ENCODE peak calls at places on chromosome 15, in four cellular contexts. D, K, L and Y are unnamed samples.

GRCh38 chr15:65028338-65028737 is 1.1 kb downstream of the MTFMT start:
- DNase-seq in D (no peak), K (no peak), L (no peak), Y (no peak)

GRCh38 chr15:47184003-47184404 is 533.3 kb upstream of the SEMA6D start:
- DNase-seq in D (no peak), K (no peak), L (no peak), Y (no peak)

GRCh38 chr15:89101302-89102191 is 13.3 kb downstream of the ABHD2 start:
- DNase-seq in D (peak), K (no peak), L (no peak), Y (no peak)

GRCh38 chr15:25623708-25624107 is 184.9 kb upstream of the UBE3A start:
- DNase-seq in D (no peak), K (no peak), L (no peak), Y (no peak)

GRCh38 chr15:43484455-43484854 is 8.5 kb downstream of the TP53BP1 start:
- DNase-seq in D (no peak), K (no peak), L (no peak), Y (no peak)

GRCh38 chr15:93180656-93181055 is 91.6 kb upstream of the RGMA start:
- DNase-seq in D (no peak), K (no peak), L (no peak), Y (no peak)

GRCh38 chr15:91982401-91982800 is 128.9 kb downstream of the SLCO3A1 start:
- DNase-seq in D (no peak), K (no peak), L (no peak), Y (no peak)

GRCh38 chr15:101445562-101446526 is 43.7 kb downstream of the PCSK6 start:
- DNase-seq in D (peak), K (peak), L (no peak), Y (no peak)

GRCh38 chr15:74383695-74384565 is 16.5 kb upstream of the CYP11A1 start:
- DNase-seq in D (no peak), K (peak), L (peak), Y (peak)

GRCh38 chr15:51731549-51732267 is 5.7 kb downstream of the LYSMD2 start:
- DNase-seq in D (no peak), K (peak), L (peak), Y (peak)

GRCh38 chr15:66047321-66048024 is 178.2 kb downstream of the RAB11A start:
- DNase-seq in D (no peak), K (no peak), L (no peak), Y (no peak)

GRCh38 chr15:36371509-36371908 is 207.9 kb upstream of the CDIN1 start:
- DNase-seq in D (no peak), K (no peak), L (no peak), Y (no peak)

GRCh38 chr15:77187751-77188464 is 117.0 kb upstream of the TSPAN3 start:
- DNase-seq in D (no peak), K (no peak), L (peak), Y (no peak)

GRCh38 chr15:85743392-85744045 is 51.2 kb downstream of the KLHL25 start:
- DNase-seq in D (no peak), K (no peak), L (no peak), Y (no peak)

GRCh38 chr15:59232476-59232875 is 25.8 kb downstream of the LDHAL6B start:
- DNase-seq in D (no peak), K (no peak), L (no peak), Y (no peak)

GRCh38 chr15:73317651-73318462 is 50.9 kb downstream of the HCN4 start:
- DNase-seq in D (no peak), K (no peak), L (no peak), Y (no peak)

GRCh38 chr15:96398769-96399168 is 68.3 kb downstream of the NR2F2 start:
- DNase-seq in D (no peak), K (no peak), L (no peak), Y (no peak)

GRCh38 chr15:52241489-52241888 is 50.3 kb upstream of the GNB5 start:
- DNase-seq in D (no peak), K (no peak), L (no peak), Y (no peak)

GRCh38 chr15:100244796-100245495 is 96.8 kb downstream of the ADAMTS17 start:
- DNase-seq in D (no peak), K (no peak), L (no peak), Y (no peak)

GRCh38 chr15:48190932-48191573 is 412 bp upstream of the CTXN2 start:
- DNase-seq in D (peak), K (no peak), L (no peak), Y (peak)

GRCh38 chr15:47794266-47794914 is 77.1 kb downstream of the SEMA6D start:
- DNase-seq in D (no peak), K (no peak), L (no peak), Y (no peak)

GRCh38 chr15:28060005-28060404 is 39.1 kb downstream of the OCA2 start:
- DNase-seq in D (no peak), K (no peak), L (no peak), Y (no peak)

GRCh38 chr15:78960308-78960707 is 15.5 kb upstream of the CTSH start:
- DNase-seq in D (no peak), K (no peak), L (no peak), Y (no peak)

GRCh38 chr15:78739996-78740903 is 71.0 kb downstream of the ADAMTS7 start:
- DNase-seq in D (peak), K (peak), L (no peak), Y (no peak)

GRCh38 chr15:92149469-92149868 is 244.2 kb upstream of the ST8SIA2 start:
- DNase-seq in D (no peak), K (no peak), L (no peak), Y (no peak)

GRCh38 chr15:68364028-68364659 is 67.8 kb downstream of the ITGA11 start:
- DNase-seq in D (no peak), K (no peak), L (no peak), Y (no peak)

GRCh38 chr15:78506971-78507830 is at the start of gene HYKK:
- DNase-seq in D (peak), K (peak), L (peak), Y (peak)

GRCh38 chr15:79332824-79333510 is 22.1 kb downstream of the TMED3 start:
- DNase-seq in D (no peak), K (no peak), L (no peak), Y (no peak)

GRCh38 chr15:39969871-39970270 is 36.0 kb downstream of the EIF2AK4 start:
- DNase-seq in D (no peak), K (no peak), L (no peak), Y (no peak)
- TF ChIP-seq TAF1 in D (no peak), K (no peak), L (no peak), Y (no peak)

DNA sequence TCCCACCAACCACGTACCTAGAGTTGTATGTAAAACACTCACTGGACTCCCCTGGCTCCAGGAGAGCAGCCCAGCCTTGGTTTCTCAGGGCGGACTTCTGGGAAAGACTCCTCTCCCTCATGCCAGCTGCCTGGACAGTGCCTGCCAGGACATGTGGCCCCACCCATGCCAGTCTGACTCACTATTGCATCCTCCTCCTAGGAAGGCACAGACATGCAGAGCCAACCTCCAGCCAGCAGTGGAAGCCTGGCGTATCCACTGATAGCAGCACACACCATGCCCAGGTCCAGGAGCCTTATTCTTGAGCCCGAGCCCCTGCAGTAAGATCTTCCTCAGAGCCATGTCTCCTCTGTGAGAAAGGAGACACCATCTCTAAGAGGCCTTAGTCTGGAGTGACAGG is 8.6 kb downstream of the PKM start:
- DNase-seq in D (no peak), K (no peak), L (no peak), Y (no peak)
- TF ChIP-seq POLR2A in D (no peak), K (no peak), L (peak), Y (peak)

GRCh38 chr15:83881156-83881555 is 227.2 kb downstream of the ADAMTSL3 start:
- DNase-seq in D (no peak), K (no peak), L (no peak), Y (no peak)
- TF ChIP-seq TAF1 in D (no peak), K (no peak), L (no peak), Y (no peak)

DNA sequence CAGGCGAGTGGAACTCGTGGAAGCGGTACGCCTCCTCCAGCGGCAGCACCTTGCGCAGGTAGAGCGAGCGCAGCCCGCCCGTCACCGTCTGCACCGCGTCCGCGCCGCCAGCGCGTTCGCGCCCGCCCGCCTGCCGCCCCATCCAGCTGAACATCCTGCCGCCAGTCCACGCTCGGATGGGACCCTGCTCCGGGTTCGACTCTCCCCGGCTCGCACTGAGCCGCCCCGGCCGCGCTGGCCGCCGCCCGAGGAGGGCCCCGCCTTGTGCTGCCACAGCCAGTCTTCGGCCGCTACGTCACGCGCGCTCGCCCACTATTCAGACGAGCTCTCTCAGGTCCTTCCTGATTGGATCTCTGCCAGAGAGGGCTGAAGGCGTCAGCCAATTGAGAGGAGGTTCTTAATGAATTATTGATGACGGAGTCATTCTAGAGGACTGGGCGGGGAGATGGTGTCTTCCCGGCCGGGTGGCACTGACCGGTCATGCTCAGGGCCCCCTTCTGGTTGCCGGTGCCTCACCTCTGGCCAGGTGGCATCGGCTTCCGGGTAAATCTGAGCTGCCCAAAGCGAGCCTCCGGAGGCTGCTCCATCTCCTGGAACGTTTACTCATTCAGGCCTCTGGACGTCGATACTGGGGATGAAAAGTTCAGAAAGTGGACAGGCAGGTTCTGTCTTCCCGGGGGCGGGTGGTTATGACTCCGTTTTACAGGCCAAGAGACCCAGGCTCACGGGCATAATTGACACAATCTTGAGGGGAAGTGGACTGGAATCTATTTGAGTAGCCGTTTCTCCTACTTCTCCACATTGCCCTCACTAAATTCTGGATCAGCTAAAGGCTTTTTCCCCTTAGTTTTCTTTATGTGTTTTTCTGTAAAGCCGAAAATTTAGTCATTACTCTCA is at the start of gene EHD4:
- DNase-seq in D (peak), K (peak), L (peak), Y (peak)
- TF ChIP-seq POLR2A in D (peak), K (peak), L (peak), Y (peak)

DNA sequence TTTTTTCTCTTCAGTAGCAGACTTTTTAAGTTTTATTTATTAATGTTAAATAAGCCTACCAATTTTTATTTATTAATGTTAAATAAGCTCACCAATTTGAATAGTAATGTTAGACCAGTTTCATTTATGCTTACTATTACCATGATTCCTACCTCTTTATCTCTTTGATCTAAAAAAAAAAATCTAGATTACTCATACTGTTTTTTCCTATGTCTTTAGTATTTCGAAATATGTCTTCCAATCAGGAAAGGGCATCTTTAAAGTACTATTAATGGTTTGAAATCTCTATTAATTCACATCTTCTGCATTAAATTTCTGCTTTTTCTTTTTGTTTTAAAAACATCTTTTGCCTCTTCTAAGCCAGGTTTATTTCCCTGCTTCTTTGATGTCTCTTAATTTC is 27.5 kb upstream of the MAPKBP1 start:
- DNase-seq in D (no peak), K (no peak), L (no peak), Y (no peak)
- TF ChIP-seq TAF1 in D (no peak), K (no peak), L (no peak), Y (no peak)